ENCODE peak calls at places on chromosomes 4 and X, in six cellular contexts. P is A549, A is HepG2, K is GM12878, N is endothelial cell of umbilical vein, W is K562. S is an unnamed sample.

GRCh38 chrX:140132937-140133336 is 167.6 kb upstream of the CXorf66 start:
- DNase-seq in P (no peak), A (no peak), K (no peak), N (no peak), W (no peak), S (no peak)

GRCh38 chr4:13159041-13159620 is 325.0 kb downstream of the RAB28 start:
- DNase-seq in P (no peak), A (peak), K (no peak), N (no peak), W (no peak), S (no peak)

GRCh38 chr4:156497486-156497885 is 474.1 kb downstream of the PDGFC start:
- DNase-seq in P (no peak), A (no peak), K (no peak), N (no peak), W (no peak), S (no peak)

GRCh38 chrX:122091571-122091970 is 1044.2 kb downstream of the GLUD2 start:
- DNase-seq in P (no peak), A (no peak), K (no peak), N (no peak), W (no peak), S (no peak)

GRCh38 chr4:147019061-147019460 is 73.4 kb upstream of the TTC29 start:
- DNase-seq in P (peak), A (peak), K (no peak), N (peak), W (peak), S (peak)

GRCh38 chr4:5754529-5754881 is 43.5 kb downstream of the EVC start:
- DNase-seq in P (no peak), A (no peak), K (no peak), N (no peak), W (no peak), S (no peak)

GRCh38 chr4:74206088-74206826 is 48.3 kb downstream of the MTHFD2L start:
- DNase-seq in P (no peak), A (no peak), K (peak), N (no peak), W (no peak), S (no peak)

GRCh38 chrX:48919360-48919821 is 567 bp upstream of the PIM2 start:
- DNase-seq in P (no peak), A (no peak), K (no peak), N (no peak), W (no peak), S (no peak)

GRCh38 chr4:169210516-169211108 is 60.1 kb downstream of the SH3RF1 start:
- DNase-seq in P (no peak), A (no peak), K (peak), N (no peak), W (no peak), S (no peak)

DNA sequence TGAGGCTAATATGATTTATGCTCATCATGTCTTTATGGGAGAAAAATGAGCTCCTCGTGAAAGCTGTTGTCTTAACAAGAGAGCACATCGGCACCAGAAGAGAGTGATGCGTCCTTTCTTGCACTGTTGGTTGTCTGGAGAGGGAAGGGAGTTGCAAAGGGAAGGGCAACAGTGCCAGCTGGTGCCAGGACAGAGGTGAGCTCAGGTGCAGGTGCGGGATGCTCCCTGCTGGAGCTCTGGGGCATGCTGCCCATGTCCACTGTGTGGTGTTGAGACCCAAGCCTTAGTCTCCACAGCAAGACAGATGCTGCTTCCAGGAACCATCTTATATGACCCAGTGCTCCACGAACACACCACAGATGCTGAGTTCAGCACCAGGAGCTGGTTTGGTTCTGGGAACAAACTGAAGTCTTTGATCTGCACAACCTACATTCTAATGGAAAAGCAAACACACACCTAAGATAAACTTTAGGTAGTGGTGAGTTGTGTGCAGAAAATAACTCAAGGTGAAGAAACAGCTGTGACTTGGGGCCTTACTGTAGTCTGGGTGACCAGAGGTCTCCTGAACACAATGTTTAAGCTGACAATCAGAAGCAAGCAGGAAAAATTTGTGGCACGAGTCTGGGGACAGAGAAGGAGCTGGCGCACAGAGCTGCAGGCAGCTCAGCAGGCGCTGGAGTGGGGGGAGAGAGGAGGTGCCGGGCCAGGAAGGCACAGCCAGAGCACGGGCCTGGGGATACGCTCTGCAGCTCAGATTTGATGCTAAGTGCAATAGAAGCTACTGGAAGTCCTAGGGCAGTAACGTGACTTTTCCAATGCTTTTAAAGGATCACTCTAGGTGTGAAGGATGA is 73.2 kb downstream of the HAUS3 start:
- DNase-seq in P (no peak), A (no peak), K (no peak), N (no peak), W (no peak), S (no peak)
- TF ChIP-seq CTCF in P (no peak), A (no peak), K (peak), N (no peak), W (no peak), S (no peak)

GRCh38 chrX:13103111-13103913 is 58.9 kb upstream of the FAM9C start:
- DNase-seq in P (no peak), A (no peak), K (no peak), N (no peak), W (no peak), S (no peak)

GRCh38 chrX:13099121-13099520 is 54.7 kb upstream of the FAM9C start:
- DNase-seq in P (no peak), A (no peak), K (no peak), N (peak), W (no peak), S (no peak)

GRCh38 chrX:13102636-13103035 is 58.2 kb upstream of the FAM9C start:
- DNase-seq in P (no peak), A (no peak), K (no peak), N (peak), W (no peak), S (no peak)

GRCh38 chrX:13103914-13104274 is 59.5 kb upstream of the FAM9C start:
- DNase-seq in P (no peak), A (no peak), K (no peak), N (no peak), W (no peak), S (no peak)

GRCh38 chrX:13101439-13102139 is 57.2 kb upstream of the FAM9C start:
- DNase-seq in P (peak), A (no peak), K (no peak), N (peak), W (peak), S (peak)
- TF ChIP-seq MYC in P (no peak), A (no peak), K (no peak), N (no peak), W (peak), S (peak)

GRCh38 chr4:37594095-37594494 is 92.1 kb downstream of the RELL1 start:
- DNase-seq in P (no peak), A (no peak), K (no peak), N (no peak), W (no peak), S (no peak)
- TF ChIP-seq CTCF in P (no peak), A (peak), K (no peak), N (no peak), W (no peak), S (no peak)

DNA sequence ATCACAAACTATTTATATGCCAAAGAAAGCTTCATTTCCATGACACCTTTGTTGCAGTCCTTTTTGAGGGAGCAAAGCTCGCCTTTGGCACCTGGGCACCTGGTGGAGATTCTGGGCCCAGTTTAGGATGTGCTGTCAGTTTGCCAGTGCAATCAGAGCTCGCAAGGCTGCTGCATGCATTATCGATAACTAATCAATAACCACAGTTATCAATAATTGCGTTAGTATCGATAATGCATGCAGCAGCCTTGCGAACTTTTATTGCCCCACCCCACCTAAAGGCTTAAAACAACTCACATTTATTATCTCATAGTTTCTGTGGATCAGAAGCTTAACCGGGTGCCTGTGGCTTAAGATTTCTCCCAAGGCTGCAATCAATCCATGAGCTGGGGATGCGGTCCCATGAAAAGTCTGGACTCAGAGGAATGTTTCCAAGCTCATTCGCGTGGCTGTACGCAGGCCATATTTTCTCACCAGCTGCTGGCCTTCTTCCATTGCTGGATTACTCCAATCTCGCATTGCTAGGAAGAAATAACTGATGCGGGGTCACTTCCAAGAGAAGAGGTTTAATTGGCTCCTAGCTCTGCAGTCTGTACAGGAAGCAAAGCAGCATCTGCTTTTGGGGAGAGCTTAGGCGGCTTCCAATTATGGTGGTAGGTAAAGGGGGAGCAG is 6.2 kb upstream of the AFAP1 start:
- DNase-seq in P (no peak), A (no peak), K (no peak), N (no peak), W (no peak), S (no peak)
- TF ChIP-seq MYC in P (no peak), A (no peak), K (no peak), N (no peak), W (no peak), S (no peak)

GRCh38 chr4:16270654-16271328 is 44.5 kb upstream of the TAPT1 start:
- DNase-seq in P (peak), A (peak), K (no peak), N (no peak), W (peak), S (peak)
- TF ChIP-seq CTCF in P (no peak), A (peak), K (no peak), N (peak), W (peak), S (peak)

DNA sequence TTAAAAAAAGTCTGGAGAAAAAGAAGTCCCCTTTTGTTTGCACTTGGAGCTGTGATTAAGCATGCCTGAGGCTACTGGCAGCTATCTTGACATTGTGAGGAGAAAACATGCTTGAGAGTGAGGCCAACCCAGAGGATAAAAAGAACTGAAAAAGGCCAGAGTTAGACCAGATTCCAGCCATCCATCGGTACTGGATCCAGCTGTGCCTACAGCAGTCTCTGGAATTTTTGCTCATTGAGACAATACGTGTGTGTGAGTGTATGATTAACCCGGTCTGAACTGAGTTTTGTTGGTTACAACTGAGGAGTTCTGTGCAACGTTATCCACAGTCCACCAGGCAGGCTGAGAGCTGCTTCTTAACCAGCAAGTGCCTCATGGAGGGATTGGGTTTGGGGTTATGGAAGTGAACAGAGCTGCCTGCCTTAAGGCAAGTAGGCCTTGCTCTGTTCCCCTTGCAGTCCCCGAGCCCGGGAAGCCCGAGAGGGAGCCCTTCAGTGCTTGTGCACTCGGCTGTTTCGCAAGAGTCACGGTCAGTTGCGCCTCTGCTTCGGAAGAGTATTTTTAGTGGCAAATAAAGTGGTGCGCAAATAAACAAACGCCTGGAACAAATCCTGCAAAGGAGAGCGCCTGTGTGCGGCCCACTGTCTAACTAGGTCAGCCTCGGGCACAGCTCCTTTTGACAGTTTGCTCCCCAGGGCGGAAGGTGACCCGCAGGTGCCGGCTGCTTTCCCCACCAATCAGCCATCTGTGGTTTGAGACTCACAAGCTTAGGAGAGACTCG is 57.1 kb downstream of the LGI2 start:
- DNase-seq in P (peak), A (peak), K (no peak), N (no peak), W (no peak), S (peak)
- TF ChIP-seq MYC in P (no peak), A (peak), K (no peak), N (no peak), W (no peak), S (no peak)

GRCh38 chrX:105552395-105552794 is 269.9 kb upstream of the NRK start:
- DNase-seq in P (peak), A (no peak), K (no peak), N (peak), W (no peak), S (no peak)
- TF ChIP-seq CTCF in P (no peak), A (no peak), K (no peak), N (no peak), W (no peak), S (no peak)

GRCh38 chrX:137166591-137166990 is 132.8 kb upstream of the GPR101 start:
- DNase-seq in P (no peak), A (no peak), K (no peak), N (no peak), W (peak), S (peak)

GRCh38 chrX:137171626-137172025 is 137.8 kb upstream of the GPR101 start:
- DNase-seq in P (no peak), A (no peak), K (no peak), N (no peak), W (no peak), S (no peak)
- TF ChIP-seq MYC in P (no peak), A (no peak), K (no peak), N (no peak), W (no peak), S (no peak)

DNA sequence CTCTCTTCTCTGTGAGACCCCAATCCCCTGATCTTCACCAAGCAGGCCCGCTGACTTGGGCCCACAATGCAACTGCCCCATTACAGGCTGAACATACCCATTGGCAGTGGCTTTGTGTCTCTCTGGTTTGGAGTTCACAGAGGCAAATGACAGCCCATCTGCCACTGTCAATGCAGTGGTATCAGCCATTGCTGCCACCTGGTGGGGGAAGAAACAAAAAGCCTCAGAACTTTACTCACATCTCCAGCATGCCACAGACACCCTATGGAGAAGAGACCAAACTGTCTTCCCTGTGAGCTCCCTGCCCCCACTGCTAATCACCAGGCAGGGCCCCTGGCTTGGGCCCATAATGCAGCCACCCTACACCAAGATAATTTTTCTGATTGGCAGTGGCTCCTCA is 729.3 kb upstream of the ACTRT1 start:
- DNase-seq in P (peak), A (peak), K (no peak), N (no peak), W (no peak), S (peak)
- TF ChIP-seq CTCF in P (peak), A (peak), K (peak), N (no peak), W (no peak), S (peak)

GRCh38 chr4:154416183-154416543 is 75.4 kb downstream of the DCHS2 start:
- DNase-seq in P (peak), A (peak), K (no peak), N (no peak), W (peak), S (no peak)
- TF ChIP-seq MYC in P (no peak), A (no peak), K (no peak), N (no peak), W (no peak), S (no peak)